ENCODE peak calls at places on chromosomes 5 and 9, in ten cellular contexts. One of them, this sample, is unnamed.

GRCh38 chr5:150585781-150586461 is 54.5 kb upstream of the SYNPO start:
- DNase-seq in CD8-positive, alpha-beta T cell: no peak
- DNase-seq in adrenal gland: peak; percentile 3
- DNase-seq in dorsolateral prefrontal cortex: no peak
- DNase-seq in breast epithelium: no peak
- DNase-seq in Calu3: no peak
- DNase-seq in transverse colon: peak; percentile 88
- DNase-seq in A673: no peak
- DNase-seq in mucosa of descending colon: peak; percentile 87
- DNase-seq in endodermal cell: peak; percentile 36
- DNase-seq in this sample: no peak

GRCh38 chr5:1889321-1890065 is 6.8 kb upstream of the IRX4 start:
- DNase-seq in CD8-positive, alpha-beta T cell: no peak
- DNase-seq in adrenal gland: no peak
- DNase-seq in dorsolateral prefrontal cortex: no peak
- DNase-seq in breast epithelium: no peak
- DNase-seq in Calu3: no peak
- DNase-seq in transverse colon: no peak
- DNase-seq in A673: no peak
- DNase-seq in mucosa of descending colon: no peak
- DNase-seq in endodermal cell: no peak
- DNase-seq in this sample: no peak

GRCh38 chr9:125990186-125990792 is 243.1 kb downstream of the PBX3 start:
- DNase-seq in CD8-positive, alpha-beta T cell: no peak
- DNase-seq in adrenal gland: no peak
- DNase-seq in dorsolateral prefrontal cortex: no peak
- DNase-seq in breast epithelium: no peak
- DNase-seq in Calu3: no peak
- DNase-seq in transverse colon: no peak
- DNase-seq in A673: no peak
- DNase-seq in mucosa of descending colon: no peak
- DNase-seq in endodermal cell: peak; percentile 36
- DNase-seq in this sample: no peak

GRCh38 chr5:40689442-40689841 is 9.7 kb downstream of the PTGER4 start:
- DNase-seq in CD8-positive, alpha-beta T cell: peak; percentile 32
- DNase-seq in adrenal gland: peak; percentile 32
- DNase-seq in dorsolateral prefrontal cortex: no peak
- DNase-seq in breast epithelium: no peak
- DNase-seq in Calu3: peak; percentile 60
- DNase-seq in transverse colon: no peak
- DNase-seq in A673: peak; percentile 32
- DNase-seq in mucosa of descending colon: no peak
- DNase-seq in endodermal cell: no peak
- DNase-seq in this sample: no peak

GRCh38 chr5:3310551-3311340 is 284.9 kb upstream of the IRX1 start:
- DNase-seq in CD8-positive, alpha-beta T cell: no peak
- DNase-seq in adrenal gland: no peak
- DNase-seq in dorsolateral prefrontal cortex: peak; percentile 37
- DNase-seq in breast epithelium: peak; percentile 85
- DNase-seq in Calu3: peak; percentile 76
- DNase-seq in transverse colon: no peak
- DNase-seq in A673: no peak
- DNase-seq in mucosa of descending colon: no peak
- DNase-seq in endodermal cell: peak; percentile 22
- DNase-seq in this sample: no peak

GRCh38 chr5:113029614-113030013 is 53.0 kb downstream of the DCP2 start:
- DNase-seq in CD8-positive, alpha-beta T cell: no peak
- DNase-seq in adrenal gland: no peak
- DNase-seq in dorsolateral prefrontal cortex: no peak
- DNase-seq in breast epithelium: no peak
- DNase-seq in Calu3: no peak
- DNase-seq in transverse colon: no peak
- DNase-seq in A673: peak; percentile 8
- DNase-seq in mucosa of descending colon: no peak
- DNase-seq in endodermal cell: no peak
- DNase-seq in this sample: no peak

GRCh38 chr9:86040281-86041155 is 58.8 kb downstream of the GOLM1 start:
- DNase-seq in CD8-positive, alpha-beta T cell: no peak
- DNase-seq in adrenal gland: no peak
- DNase-seq in dorsolateral prefrontal cortex: no peak
- DNase-seq in breast epithelium: no peak
- DNase-seq in Calu3: no peak
- DNase-seq in transverse colon: no peak
- DNase-seq in A673: no peak
- DNase-seq in mucosa of descending colon: no peak
- DNase-seq in endodermal cell: no peak
- DNase-seq in this sample: no peak

GRCh38 chr9:250039-250438 is 35.4 kb downstream of the DOCK8 start:
- DNase-seq in CD8-positive, alpha-beta T cell: no peak
- DNase-seq in adrenal gland: peak; percentile 18
- DNase-seq in dorsolateral prefrontal cortex: no peak
- DNase-seq in breast epithelium: no peak
- DNase-seq in Calu3: no peak
- DNase-seq in transverse colon: no peak
- DNase-seq in A673: no peak
- DNase-seq in mucosa of descending colon: no peak
- DNase-seq in endodermal cell: no peak
- DNase-seq in this sample: no peak

GRCh38 chr5:6724321-6724929 is 11.2 kb downstream of the TENT4A start:
- DNase-seq in CD8-positive, alpha-beta T cell: no peak
- DNase-seq in adrenal gland: no peak
- DNase-seq in dorsolateral prefrontal cortex: no peak
- DNase-seq in breast epithelium: no peak
- DNase-seq in Calu3: no peak
- DNase-seq in transverse colon: no peak
- DNase-seq in A673: no peak
- DNase-seq in mucosa of descending colon: no peak
- DNase-seq in endodermal cell: no peak
- DNase-seq in this sample: no peak

GRCh38 chr9:87381746-87382145 is 115.9 kb upstream of the DAPK1 start:
- DNase-seq in CD8-positive, alpha-beta T cell: no peak
- DNase-seq in adrenal gland: no peak
- DNase-seq in dorsolateral prefrontal cortex: no peak
- DNase-seq in breast epithelium: no peak
- DNase-seq in Calu3: no peak
- DNase-seq in transverse colon: no peak
- DNase-seq in A673: no peak
- DNase-seq in mucosa of descending colon: no peak
- DNase-seq in endodermal cell: no peak
- DNase-seq in this sample: no peak

GRCh38 chr5:127941646-127942045 is 141.9 kb upstream of the SLC12A2 start:
- DNase-seq in CD8-positive, alpha-beta T cell: no peak
- DNase-seq in adrenal gland: no peak
- DNase-seq in dorsolateral prefrontal cortex: peak; percentile 54
- DNase-seq in breast epithelium: no peak
- DNase-seq in Calu3: no peak
- DNase-seq in transverse colon: peak; percentile 61
- DNase-seq in A673: peak; percentile 44
- DNase-seq in mucosa of descending colon: peak; percentile 62
- DNase-seq in endodermal cell: no peak
- DNase-seq in this sample: no peak

GRCh38 chr5:63164838-63165237 is 586.2 kb downstream of the LRRC70 start:
- DNase-seq in CD8-positive, alpha-beta T cell: no peak
- DNase-seq in adrenal gland: no peak
- DNase-seq in dorsolateral prefrontal cortex: no peak
- DNase-seq in breast epithelium: no peak
- DNase-seq in Calu3: no peak
- DNase-seq in transverse colon: no peak
- DNase-seq in A673: no peak
- DNase-seq in mucosa of descending colon: no peak
- DNase-seq in endodermal cell: no peak
- DNase-seq in this sample: no peak
- TF ChIP-seq CTCF in CD8-positive, alpha-beta T cell: no peak
- TF ChIP-seq CTCF in adrenal gland: no peak
- TF ChIP-seq CTCF in dorsolateral prefrontal cortex: no peak
- TF ChIP-seq CTCF in breast epithelium: no peak
- TF ChIP-seq CTCF in Calu3: no peak
- TF ChIP-seq CTCF in transverse colon: no peak
- TF ChIP-seq CTCF in A673: no peak
- TF ChIP-seq CTCF in mucosa of descending colon: no peak
- TF ChIP-seq CTCF in endodermal cell: no peak
- TF ChIP-seq CTCF in this sample: no peak

DNA sequence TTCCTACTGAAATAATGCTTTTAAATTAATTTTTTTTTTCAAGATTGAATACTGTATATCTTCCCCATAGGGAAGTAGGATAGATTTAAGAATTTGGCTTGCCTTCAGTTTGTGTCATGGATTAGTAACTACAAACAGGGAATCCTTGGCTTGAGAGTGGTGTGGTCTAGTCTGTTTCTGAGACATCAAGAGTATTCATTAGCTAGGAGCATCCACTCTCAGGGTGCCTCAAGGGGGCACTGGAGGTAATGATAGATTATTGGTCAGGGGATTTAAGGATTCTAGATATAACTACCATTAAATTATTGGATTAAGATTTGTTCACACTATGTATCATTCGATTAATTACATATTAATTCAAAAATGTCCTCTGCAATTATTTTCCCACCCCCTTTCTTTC is 91.8 kb upstream of the TXNDC8 start:
- DNase-seq in CD8-positive, alpha-beta T cell: no peak
- DNase-seq in adrenal gland: no peak
- DNase-seq in dorsolateral prefrontal cortex: no peak
- DNase-seq in breast epithelium: no peak
- DNase-seq in Calu3: no peak
- DNase-seq in transverse colon: no peak
- DNase-seq in A673: peak; percentile 4
- DNase-seq in mucosa of descending colon: no peak
- DNase-seq in endodermal cell: no peak
- DNase-seq in this sample: no peak
- TF ChIP-seq CTCF in CD8-positive, alpha-beta T cell: no peak
- TF ChIP-seq CTCF in adrenal gland: no peak
- TF ChIP-seq CTCF in dorsolateral prefrontal cortex: no peak
- TF ChIP-seq CTCF in breast epithelium: no peak
- TF ChIP-seq CTCF in Calu3: no peak
- TF ChIP-seq CTCF in transverse colon: no peak
- TF ChIP-seq CTCF in A673: peak; percentile 35
- TF ChIP-seq CTCF in mucosa of descending colon: no peak
- TF ChIP-seq CTCF in endodermal cell: peak; percentile 59
- TF ChIP-seq CTCF in this sample: no peak

GRCh38 chr5:10735569-10736255 is 25.3 kb downstream of the DAP start:
- DNase-seq in CD8-positive, alpha-beta T cell: no peak
- DNase-seq in adrenal gland: no peak
- DNase-seq in dorsolateral prefrontal cortex: no peak
- DNase-seq in breast epithelium: no peak
- DNase-seq in Calu3: no peak
- DNase-seq in transverse colon: no peak
- DNase-seq in A673: no peak
- DNase-seq in mucosa of descending colon: no peak
- DNase-seq in endodermal cell: no peak
- DNase-seq in this sample: peak; percentile 32
- TF ChIP-seq CTCF in CD8-positive, alpha-beta T cell: no peak
- TF ChIP-seq CTCF in adrenal gland: no peak
- TF ChIP-seq CTCF in dorsolateral prefrontal cortex: no peak
- TF ChIP-seq CTCF in breast epithelium: no peak
- TF ChIP-seq CTCF in Calu3: no peak
- TF ChIP-seq CTCF in transverse colon: no peak
- TF ChIP-seq CTCF in A673: no peak
- TF ChIP-seq CTCF in mucosa of descending colon: no peak
- TF ChIP-seq CTCF in endodermal cell: peak; percentile 47
- TF ChIP-seq CTCF in this sample: no peak

DNA sequence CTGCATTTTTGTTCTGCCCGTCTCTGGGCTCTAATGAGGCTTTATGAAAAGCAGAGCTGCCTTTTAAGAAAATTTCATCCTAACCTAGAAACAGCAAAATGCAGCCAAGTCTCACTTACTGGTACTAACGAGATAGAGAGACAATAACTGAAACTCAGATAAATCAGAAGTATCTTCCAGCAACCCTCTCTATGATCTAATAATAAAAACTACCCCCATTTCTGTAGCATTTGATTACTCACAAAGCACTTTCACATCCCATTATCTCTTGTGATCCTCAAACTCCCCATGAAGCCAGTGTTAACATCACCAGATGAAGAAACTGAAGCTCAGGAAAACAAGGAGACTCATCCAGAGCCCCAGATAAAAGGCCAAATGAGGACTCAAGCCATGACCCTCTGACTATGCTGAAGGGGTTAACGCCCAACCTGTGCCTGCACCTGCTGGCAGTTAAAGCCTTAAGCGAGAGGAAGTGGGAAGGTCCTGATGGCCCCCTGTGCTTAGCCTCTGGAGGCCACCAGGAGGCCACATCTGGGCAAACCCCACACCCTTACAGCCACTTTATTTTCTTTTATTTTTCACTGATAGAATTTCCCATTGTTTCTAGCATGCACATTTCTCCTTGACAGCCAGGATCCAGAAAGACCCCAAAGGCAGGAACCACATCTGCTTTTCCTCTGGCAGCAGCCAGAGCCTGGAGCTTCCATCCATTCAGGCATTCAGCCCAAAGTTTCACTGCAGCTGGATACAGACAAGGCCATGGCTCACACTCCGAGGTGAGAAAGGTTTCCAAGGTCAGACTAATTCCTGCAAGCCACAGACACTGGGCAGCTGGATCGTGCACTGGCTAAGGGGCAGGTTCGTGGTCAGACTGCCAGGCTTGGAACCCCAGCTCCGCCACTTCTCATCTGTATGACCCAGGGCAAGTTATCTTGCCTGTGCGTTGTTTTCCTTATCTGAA is 37.2 kb downstream of the SPOCK1 start:
- DNase-seq in CD8-positive, alpha-beta T cell: no peak
- DNase-seq in adrenal gland: no peak
- DNase-seq in dorsolateral prefrontal cortex: no peak
- DNase-seq in breast epithelium: no peak
- DNase-seq in Calu3: no peak
- DNase-seq in transverse colon: no peak
- DNase-seq in A673: no peak
- DNase-seq in mucosa of descending colon: no peak
- DNase-seq in endodermal cell: peak; percentile 70
- DNase-seq in this sample: no peak
- TF ChIP-seq CTCF in CD8-positive, alpha-beta T cell: no peak
- TF ChIP-seq CTCF in adrenal gland: no peak
- TF ChIP-seq CTCF in dorsolateral prefrontal cortex: peak; percentile 19
- TF ChIP-seq CTCF in breast epithelium: no peak
- TF ChIP-seq CTCF in Calu3: no peak
- TF ChIP-seq CTCF in transverse colon: no peak
- TF ChIP-seq CTCF in A673: no peak
- TF ChIP-seq CTCF in mucosa of descending colon: no peak
- TF ChIP-seq CTCF in endodermal cell: peak; percentile 74
- TF ChIP-seq CTCF in this sample: no peak

DNA sequence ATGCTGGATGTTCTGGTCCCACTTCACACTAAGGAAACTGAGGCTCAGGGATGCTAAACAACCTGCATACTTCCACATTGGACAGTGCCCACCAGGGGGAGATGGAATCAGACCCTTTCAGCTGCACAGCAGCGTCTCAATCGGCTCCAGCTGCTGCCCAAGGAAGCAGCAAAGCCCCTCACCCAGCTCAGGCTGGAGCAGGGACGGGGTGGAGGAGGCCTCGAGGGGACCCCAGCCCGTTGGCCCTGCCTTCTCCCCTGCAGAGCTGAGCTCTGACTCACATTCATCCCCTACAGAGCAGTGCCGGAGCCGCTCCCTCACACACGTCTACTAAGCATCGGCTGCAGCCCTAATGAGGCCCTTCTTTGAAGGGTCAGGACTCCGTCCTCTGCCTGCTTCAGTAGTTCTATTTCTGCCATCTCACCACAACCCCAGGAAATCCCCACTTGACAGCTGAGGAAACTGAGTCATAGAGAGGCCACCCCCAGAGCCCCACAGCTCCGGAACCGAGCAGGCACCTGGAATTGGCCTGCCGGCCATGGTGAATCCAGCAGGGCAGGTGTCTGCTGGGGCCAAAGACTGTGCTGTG is 21.5 kb upstream of the SUSD3 start:
- DNase-seq in CD8-positive, alpha-beta T cell: no peak
- DNase-seq in adrenal gland: no peak
- DNase-seq in dorsolateral prefrontal cortex: no peak
- DNase-seq in breast epithelium: no peak
- DNase-seq in Calu3: no peak
- DNase-seq in transverse colon: no peak
- DNase-seq in A673: no peak
- DNase-seq in mucosa of descending colon: no peak
- DNase-seq in endodermal cell: no peak
- DNase-seq in this sample: no peak
- TF ChIP-seq CTCF in CD8-positive, alpha-beta T cell: no peak
- TF ChIP-seq CTCF in adrenal gland: no peak
- TF ChIP-seq CTCF in dorsolateral prefrontal cortex: no peak
- TF ChIP-seq CTCF in breast epithelium: no peak
- TF ChIP-seq CTCF in Calu3: no peak
- TF ChIP-seq CTCF in transverse colon: no peak
- TF ChIP-seq CTCF in A673: no peak
- TF ChIP-seq CTCF in mucosa of descending colon: no peak
- TF ChIP-seq CTCF in endodermal cell: peak; percentile 60
- TF ChIP-seq CTCF in this sample: no peak